ENCODE peak calls at places on chromosomes 1 and 21, in nine cellular contexts. X is SJSA1; H is skeletal muscle cell; E is psoas muscle; W is CD8-positive, alpha-beta T cell; S is right cardiac atrium; L is mesendoderm; I is CD8-positive, alpha-beta memory T cell; T is foreskin fibroblast. A is an unnamed sample.

GRCh38 chr1:155892801-155893200 is 18.3 kb downstream of the RIT1 start:
- DNase-seq in X (peak), H (peak), E (no peak), W (no peak), S (no peak), L (no peak), I (no peak), T (peak), A (no peak)

GRCh38 chr21:36415375-36415774 is 30.2 kb downstream of the CHAF1B start:
- DNase-seq in X (no peak), H (no peak), E (no peak), W (no peak), S (no peak), L (peak), I (no peak), T (no peak), A (no peak)

GRCh38 chr1:158153179-158153578 is 27.5 kb upstream of the CD1D start:
- DNase-seq in X (no peak), H (no peak), E (no peak), W (no peak), S (no peak), L (no peak), I (no peak), T (peak), A (no peak)

GRCh38 chr1:219875860-219876259 is 52.5 kb downstream of the SLC30A10 start:
- DNase-seq in X (no peak), H (no peak), E (no peak), W (no peak), S (no peak), L (no peak), I (no peak), T (no peak), A (no peak)

GRCh38 chr1:2240251-2241156 is 12.4 kb downstream of the SKI start:
- DNase-seq in X (no peak), H (no peak), E (peak), W (peak), S (peak), L (no peak), I (no peak), T (peak), A (peak)

GRCh38 chr21:25370311-25370744 is 237.0 kb downstream of the MRPL39 start:
- DNase-seq in X (peak), H (peak), E (no peak), W (no peak), S (no peak), L (peak), I (no peak), T (peak), A (no peak)

GRCh38 chr1:219088778-219089557 is 84.7 kb upstream of the LYPLAL1 start:
- DNase-seq in X (no peak), H (peak), E (peak), W (no peak), S (peak), L (peak), I (no peak), T (peak), A (no peak)

GRCh38 chr1:196494766-196495165 is 113.5 kb downstream of the KCNT2 start:
- DNase-seq in X (no peak), H (no peak), E (no peak), W (no peak), S (no peak), L (no peak), I (no peak), T (no peak), A (no peak)

GRCh38 chr1:177915641-177916040 is 54.2 kb downstream of the SEC16B start:
- DNase-seq in X (no peak), H (no peak), E (no peak), W (no peak), S (no peak), L (no peak), I (no peak), T (no peak), A (no peak)

GRCh38 chr1:208231929-208232360 is 12.2 kb downstream of the PLXNA2 start:
- DNase-seq in X (peak), H (no peak), E (no peak), W (no peak), S (no peak), L (peak), I (no peak), T (peak), A (no peak)
- H3K4me3 ChIP-seq in X (no peak), H (no peak), E (no peak), W (no peak), S (no peak), L (no peak), I (no peak), T (no peak), A (no peak)

DNA sequence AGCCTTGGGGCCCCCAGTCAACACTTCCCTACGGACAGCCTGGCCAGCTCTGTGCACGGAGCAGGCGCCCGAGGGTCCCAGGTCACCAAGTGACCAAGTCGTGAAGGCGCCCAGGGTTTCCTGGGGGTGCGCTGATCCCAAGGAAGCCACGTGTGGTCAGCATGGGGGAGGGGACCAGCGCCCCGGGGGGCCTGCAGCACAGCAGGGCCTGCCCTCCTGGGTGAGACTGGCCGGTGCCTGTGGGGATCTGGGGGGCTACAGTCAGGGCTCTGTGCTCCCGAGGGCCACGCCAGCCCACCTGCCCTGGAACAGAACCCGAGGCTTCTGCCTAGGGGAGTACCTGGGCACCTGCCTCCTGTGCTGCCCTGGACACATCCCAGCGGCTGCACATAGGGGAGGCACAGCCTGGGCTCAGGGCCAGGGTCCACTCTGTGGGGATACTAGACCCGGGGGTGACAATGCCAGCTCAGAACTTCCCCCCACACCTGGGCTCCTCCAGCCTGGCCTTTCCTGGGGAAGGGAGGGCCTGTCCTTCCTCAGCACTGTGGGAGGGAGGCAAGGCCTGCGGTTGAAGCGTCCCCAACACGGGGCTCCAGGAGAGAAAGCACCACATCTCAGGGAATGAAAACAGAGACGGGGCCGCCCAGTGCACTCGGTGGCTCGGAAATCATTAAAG is 6.2 kb upstream of the POFUT2 start:
- DNase-seq in X (no peak), H (no peak), E (no peak), W (no peak), S (peak), L (no peak), I (no peak), T (no peak), A (no peak)
- H3K4me3 ChIP-seq in X (peak), H (peak), E (no peak), W (no peak), S (no peak), L (no peak), I (no peak), T (no peak), A (no peak)

GRCh38 chr1:202689082-202689481 is 21.2 kb downstream of the SYT2 start:
- DNase-seq in X (no peak), H (no peak), E (no peak), W (no peak), S (no peak), L (no peak), I (no peak), T (no peak), A (no peak)

GRCh38 chr1:202687819-202688218 is 22.4 kb downstream of the SYT2 start:
- DNase-seq in X (no peak), H (no peak), E (no peak), W (no peak), S (no peak), L (no peak), I (no peak), T (no peak), A (no peak)

GRCh38 chr1:202688401-202688800 is 21.9 kb downstream of the SYT2 start:
- DNase-seq in X (no peak), H (no peak), E (no peak), W (no peak), S (no peak), L (no peak), I (no peak), T (peak), A (no peak)

GRCh38 chr1:202691846-202692245 is 18.4 kb downstream of the SYT2 start:
- DNase-seq in X (no peak), H (no peak), E (no peak), W (no peak), S (no peak), L (no peak), I (no peak), T (no peak), A (no peak)

GRCh38 chr1:202689493-202690342 is 20.5 kb downstream of the SYT2 start:
- DNase-seq in X (no peak), H (no peak), E (no peak), W (no peak), S (no peak), L (no peak), I (no peak), T (no peak), A (no peak)
- H3K4me3 ChIP-seq in X (no peak), H (no peak), E (no peak), W (no peak), S (no peak), L (no peak), I (no peak), T (no peak), A (no peak)

DNA sequence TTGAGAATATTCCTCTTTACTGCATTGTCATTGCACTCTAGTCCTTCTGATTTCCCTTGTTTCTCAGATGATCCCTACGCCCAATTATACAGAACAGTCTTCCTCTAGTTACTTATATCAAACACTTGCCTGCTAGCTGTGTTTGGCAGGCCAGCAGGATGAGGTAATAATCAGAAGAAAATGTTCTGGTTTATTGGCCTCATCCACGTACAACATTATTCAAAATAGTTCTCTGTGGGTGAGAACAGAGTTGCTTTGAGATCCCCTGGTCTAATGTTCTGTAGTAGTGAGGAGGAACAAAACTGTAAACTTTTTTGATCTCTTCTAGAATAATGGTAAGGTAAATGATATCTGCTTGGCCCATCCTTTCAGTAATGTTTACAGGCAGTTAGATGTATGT is 22.3 kb upstream of the C1orf105 start:
- DNase-seq in X (no peak), H (peak), E (no peak), W (no peak), S (peak), L (no peak), I (no peak), T (peak), A (no peak)
- H3K4me3 ChIP-seq in X (no peak), H (no peak), E (no peak), W (no peak), S (no peak), L (no peak), I (no peak), T (no peak), A (no peak)

DNA sequence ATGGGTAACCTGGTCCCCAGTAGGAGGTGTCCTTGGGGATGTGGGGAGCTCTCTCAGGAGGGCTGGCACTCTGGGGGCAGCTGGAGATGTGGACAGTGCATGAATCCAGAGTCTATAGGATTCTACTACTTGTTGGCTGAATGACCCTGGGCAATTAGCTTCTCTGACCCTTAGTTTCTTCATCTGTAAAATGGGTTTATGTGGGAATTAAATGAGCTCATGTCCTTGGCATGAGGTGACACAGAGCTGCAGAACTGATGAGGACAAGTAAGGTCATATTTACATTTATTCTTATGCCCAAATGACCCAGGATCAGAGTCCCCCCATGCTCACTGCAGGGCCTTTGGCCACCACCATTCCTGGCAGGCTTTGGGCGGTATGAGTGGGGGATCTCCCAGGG is 29.3 kb downstream of the FOXO6 start:
- DNase-seq in X (no peak), H (no peak), E (no peak), W (no peak), S (no peak), L (no peak), I (no peak), T (no peak), A (no peak)
- H3K4me3 ChIP-seq in X (no peak), H (no peak), E (no peak), W (no peak), S (no peak), L (no peak), I (no peak), T (no peak), A (no peak)

GRCh38 chr1:204036882-204037645 is 35.9 kb upstream of the SOX13 start:
- DNase-seq in X (no peak), H (no peak), E (no peak), W (no peak), S (no peak), L (peak), I (no peak), T (no peak), A (no peak)
- H3K4me3 ChIP-seq in X (no peak), H (no peak), E (no peak), W (no peak), S (no peak), L (no peak), I (no peak), T (no peak), A (no peak)

DNA sequence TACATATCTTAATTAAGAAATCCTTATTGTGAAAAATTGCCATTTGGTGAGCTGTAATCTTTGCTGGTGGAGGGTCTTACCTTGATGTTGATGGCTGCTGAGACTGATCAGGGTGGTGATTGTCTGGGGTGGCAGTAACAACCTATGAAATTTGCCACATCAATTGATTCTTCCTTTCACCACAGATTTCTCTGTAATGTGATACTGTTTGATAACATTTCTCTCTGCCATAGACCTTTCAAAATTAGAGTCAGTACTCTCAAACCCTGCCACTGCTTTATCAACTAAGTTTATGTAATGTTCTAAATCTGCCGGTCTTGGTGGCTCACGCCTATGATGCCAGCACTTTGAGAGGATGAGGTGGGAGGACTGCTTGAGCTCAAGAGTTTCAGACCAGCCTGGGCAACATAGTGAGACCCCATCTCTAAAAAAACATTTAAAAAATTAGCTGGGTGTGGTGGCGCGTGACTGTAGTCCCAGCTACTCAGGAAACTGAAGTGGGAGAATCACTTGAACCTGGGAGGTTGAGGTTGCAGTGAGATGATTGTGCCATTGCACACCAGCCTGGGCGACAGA is 5.0 kb downstream of the KPNA6 start:
- DNase-seq in X (no peak), H (no peak), E (no peak), W (no peak), S (no peak), L (no peak), I (no peak), T (no peak), A (no peak)
- H3K4me3 ChIP-seq in X (no peak), H (no peak), E (no peak), W (no peak), S (no peak), L (no peak), I (no peak), T (no peak), A (no peak)

A was measured in prostate gland.